ENCODE peak calls at places on chromosomes 6 and 20, in eight cellular contexts. R is H9; Z is left ventricle myocardium inferior; J is GM12865; L is kidney; M is AG04450; I is stimulated activated CD4-positive, alpha-beta T cell treated with anti-CD3 and anti-CD28 coated beads, Interleukin-15, amount 100 ng/mL, for 24 hours; T is ovary. X is an unnamed sample.

GRCh38 chr20:51064160-51064559 is 41.3 kb upstream of the KCNG1 start:
- DNase-seq in R (no peak), Z (no peak), J (no peak), L (no peak), M (no peak), I (peak; percentile 22), T (no peak), X (no peak)

GRCh38 chr6:5287205-5287965 is 26.1 kb downstream of the FARS2 start:
- DNase-seq in R (no peak), Z (no peak), J (peak; percentile 40), L (no peak), M (peak; percentile 55), I (no peak), T (no peak), X (no peak)

GRCh38 chr20:59318803-59319202 is 18.4 kb downstream of the EDN3 start:
- DNase-seq in R (no peak), Z (no peak), J (no peak), L (no peak), M (no peak), I (no peak), T (no peak), X (no peak)

GRCh38 chr6:168637853-168638252 is 196.9 kb downstream of the SMOC2 start:
- DNase-seq in R (no peak), Z (no peak), J (no peak), L (peak; percentile 73), M (no peak), I (no peak), T (no peak), X (no peak)

GRCh38 chr6:150857062-150857905 is 8.2 kb upstream of the MTHFD1L start:
- DNase-seq in R (no peak), Z (no peak), J (no peak), L (no peak), M (peak; percentile 99), I (no peak), T (no peak), X (peak; percentile 54)

GRCh38 chr20:25259788-25260254 is 11.9 kb downstream of the PYGB start:
- DNase-seq in R (peak; percentile 13), Z (no peak), J (no peak), L (no peak), M (no peak), I (no peak), T (no peak), X (no peak)

GRCh38 chr20:23255658-23256385 is 94.8 kb upstream of the NXT1 start:
- DNase-seq in R (no peak), Z (no peak), J (no peak), L (no peak), M (peak; percentile 78), I (no peak), T (no peak), X (no peak)

GRCh38 chr6:53707108-53707897 is 41.7 kb upstream of the KLHL31 start:
- DNase-seq in R (no peak), Z (no peak), J (no peak), L (no peak), M (peak; percentile 30), I (no peak), T (no peak), X (no peak)

GRCh38 chr6:124995645-124996325 is 33.5 kb downstream of the RNF217 start:
- DNase-seq in R (no peak), Z (no peak), J (no peak), L (no peak), M (no peak), I (no peak), T (no peak), X (no peak)

GRCh38 chr6:156651438-156651837 is 125.7 kb upstream of the ARID1B start:
- DNase-seq in R (no peak), Z (no peak), J (no peak), L (peak; percentile 35), M (no peak), I (no peak), T (no peak), X (no peak)

GRCh38 chr20:35768731-35769664 is 2.8 kb upstream of the PHF20 start:
- DNase-seq in R (peak; percentile 94), Z (peak; percentile 96), J (peak; percentile 85), L (peak; percentile 97), M (peak; percentile 94), I (peak; percentile 63), T (peak; percentile 96), X (peak; percentile 80)

GRCh38 chr6:162712694-162713093 is 14.9 kb downstream of the PRKN start:
- DNase-seq in R (no peak), Z (no peak), J (no peak), L (no peak), M (no peak), I (no peak), T (no peak), X (no peak)

GRCh38 chr20:5789827-5790226 is 39.6 kb downstream of the SHLD1 start:
- DNase-seq in R (no peak), Z (no peak), J (no peak), L (no peak), M (no peak), I (no peak), T (no peak), X (no peak)

GRCh38 chr20:1872456-1873183 is 22.6 kb upstream of the SIRPA start:
- DNase-seq in R (no peak), Z (no peak), J (no peak), L (no peak), M (no peak), I (no peak), T (no peak), X (no peak)

X was measured in HT-29.